ENCODE peak calls at places on chromosomes 11 and 22, in five cellular contexts. D is NAMALWA; F is stimulated activated CD8-positive, alpha-beta memory T cell treated with anti-CD3 and anti-CD28 coated beads, Interleukin-15, amount 100 ng/mL, for 48 hours; J is AG04450; U is activated naive CD4-positive, alpha-beta T cell. H is an unnamed sample.

GRCh38 chr22:46041642-46042041 is 64.7 kb upstream of the WNT7B start:
- DNase-seq in D (no peak), F (no peak), J (no peak), U (no peak), H (no peak)

GRCh38 chr22:50303848-50304527 is 3.5 kb downstream of the PLXNB2 start:
- DNase-seq in D (peak), F (no peak), J (no peak), U (no peak), H (no peak)

GRCh38 chr22:42820075-42820763 is 36.9 kb downstream of the ARFGAP3 start:
- DNase-seq in D (peak), F (no peak), J (peak), U (no peak), H (peak)

GRCh38 chr11:111406091-111406490 is 27.0 kb upstream of the POU2AF1 start:
- DNase-seq in D (no peak), F (no peak), J (no peak), U (no peak), H (no peak)

GRCh38 chr11:67274768-67275605 is 8.7 kb downstream of the GRK2 start:
- DNase-seq in D (no peak), F (no peak), J (no peak), U (no peak), H (no peak)

GRCh38 chr11:1015826-1016565 is 20.5 kb downstream of the MUC6 start:
- DNase-seq in D (no peak), F (no peak), J (no peak), U (no peak), H (no peak)

GRCh38 chr11:69342588-69343330 is 48.8 kb downstream of the MYEOV start:
- DNase-seq in D (no peak), F (no peak), J (no peak), U (no peak), H (no peak)

GRCh38 chr11:128324531-128325141 is 262.7 kb downstream of the ETS1 start:
- DNase-seq in D (no peak), F (peak), J (no peak), U (no peak), H (no peak)

GRCh38 chr11:75814369-75814685 is 683 bp upstream of the UVRAG start:
- DNase-seq in D (no peak), F (no peak), J (no peak), U (no peak), H (no peak)

GRCh38 chr11:2761131-2762030 is 61.6 kb upstream of the KCNQ1OT1 start:
- DNase-seq in D (no peak), F (no peak), J (no peak), U (no peak), H (no peak)

GRCh38 chr11:23769214-23769613 is 727.6 kb upstream of the LUZP2 start:
- DNase-seq in D (no peak), F (no peak), J (no peak), U (no peak), H (no peak)

GRCh38 chr22:19723990-19724827 is 870 bp downstream of the GP1BB start:
- DNase-seq in D (no peak), F (peak), J (no peak), U (no peak), H (no peak)

GRCh38 chr11:36311926-36312592 is 16.0 kb downstream of the PRR5L start:
- DNase-seq in D (no peak), F (no peak), J (no peak), U (no peak), H (no peak)

GRCh38 chr11:65565624-65566453 is 4.4 kb upstream of the ZNRD2 start:
- DNase-seq in D (peak), F (no peak), J (no peak), U (no peak), H (no peak)

GRCh38 chr11:86740628-86741488 is 59.5 kb upstream of the PRSS23 start:
- DNase-seq in D (no peak), F (no peak), J (peak), U (no peak), H (peak)

GRCh38 chr22:19509923-19510322 is 14.3 kb downstream of the CLDN5 start:
- DNase-seq in D (no peak), F (no peak), J (no peak), U (no peak), H (no peak)

GRCh38 chr11:75223954-75224643 is 16.5 kb upstream of the TPBGL start:
- DNase-seq in D (no peak), F (no peak), J (no peak), U (no peak), H (peak)

GRCh38 chr22:24486501-24486921 is 8.6 kb upstream of the UPB1 start:
- DNase-seq in D (no peak), F (peak), J (no peak), U (no peak), H (no peak)

GRCh38 chr11:86940122-86940777 is 14.9 kb downstream of the FZD4 start:
- DNase-seq in D (no peak), F (no peak), J (no peak), U (no peak), H (peak)

GRCh38 chr11:19244084-19244483 is 3.3 kb upstream of the E2F8 start:
- DNase-seq in D (no peak), F (no peak), J (no peak), U (no peak), H (no peak)

GRCh38 chr11:75715688-75716087 is 1.9 kb upstream of the MOGAT2 start:
- DNase-seq in D (no peak), F (no peak), J (no peak), U (no peak), H (no peak)

GRCh38 chr11:119782021-119782420 is 53.0 kb upstream of the NECTIN1 start:
- DNase-seq in D (no peak), F (no peak), J (no peak), U (no peak), H (no peak)